ENCODE peak calls at places on chromosomes 5 and 9, in four cellular contexts. A, F, R and C are unnamed samples.

GRCh38 chr9:128104171-128104618 is 23.3 kb downstream of the PTGES2 start:
- DNase-seq in A (no peak), F (no peak), R (no peak), C (no peak)

GRCh38 chr5:36301858-36302603 is at the start of gene RANBP3L:
- DNase-seq in R (no peak), A (no peak), F (peak), C (no peak)

GRCh38 chr5:180366303-180366702 is 13.2 kb upstream of the GFPT2 start:
- DNase-seq in R (peak), A (no peak), F (no peak), C (no peak)

GRCh38 chr5:132503244-132503643 is 12.7 kb upstream of the IRF1 start:
- DNase-seq in R (no peak), A (no peak), F (no peak), C (no peak)

GRCh38 chr5:98349251-98349989 is 424.0 kb upstream of the RGMB start:
- DNase-seq in R (no peak), A (no peak), F (peak), C (peak)

GRCh38 chr9:35079426-35080341 is at the start of gene FANCG:
- DNase-seq in F (peak), R (peak), A (peak), C (peak)

GRCh38 chr5:71865202-71865601 is 146.1 kb downstream of the CARTPT start:
- DNase-seq in A (no peak), R (no peak), F (peak), C (peak)

GRCh38 chr5:121867403-121867802 is 15.7 kb downstream of the FTMT start:
- DNase-seq in F (no peak), R (no peak), A (no peak), C (no peak)

GRCh38 chr9:20580673-20581072 is 41.6 kb downstream of the MLLT3 start:
- DNase-seq in F (no peak), R (no peak), A (no peak), C (no peak)

GRCh38 chr9:100999914-101000540 is 28.5 kb upstream of the PLPPR1 start:
- DNase-seq in R (no peak), F (peak), A (no peak), C (no peak)

GRCh38 chr9:19049872-19050636 is 827 bp downstream of the RRAGA start:
- DNase-seq in R (no peak), F (peak), A (no peak), C (no peak)

GRCh38 chr9:106334081-106334480 is 528.9 kb upstream of the ZNF462 start:
- DNase-seq in R (no peak), A (no peak), F (no peak), C (no peak)